ENCODE peak calls at places on chromosomes 11 and 22, in four cellular contexts. One of them, this sample, is unnamed. For H3K79me1, the result is how much of the 10 kb centered on the place peaks cover.

GRCh38 chr11:75450826-75451783 is 18.1 kb upstream of the KLHL35 start:
- DNase-seq in mesendoderm: peak
- DNase-seq in H9: peak
- DNase-seq in H1: no peak
- DNase-seq in this sample: no peak

GRCh38 chr22:26835929-26836528 is 178.6 kb downstream of the MIAT start:
- DNase-seq in H1: peak
- DNase-seq in H9: peak
- DNase-seq in mesendoderm: peak
- DNase-seq in this sample: peak

GRCh38 chr11:106917973-106918372 is 100.3 kb downstream of the GUCY1A2 start:
- DNase-seq in mesendoderm: peak
- DNase-seq in H1: peak
- DNase-seq in H9: peak
- DNase-seq in this sample: peak

GRCh38 chr11:128718064-128718463 is 24.2 kb downstream of the FLI1 start:
- DNase-seq in H1: no peak
- DNase-seq in mesendoderm: no peak
- DNase-seq in H9: no peak
- DNase-seq in this sample: no peak

GRCh38 chr11:23856654-23857053 is 640.2 kb upstream of the LUZP2 start:
- DNase-seq in H1: no peak
- DNase-seq in H9: no peak
- DNase-seq in mesendoderm: no peak
- DNase-seq in this sample: peak

GRCh38 chr11:123325535-123325934 is 104.5 kb upstream of the GRAMD1B start:
- DNase-seq in H1: no peak
- DNase-seq in mesendoderm: no peak
- DNase-seq in H9: no peak
- DNase-seq in this sample: no peak

GRCh38 chr22:21677606-21678443 is 12.0 kb downstream of the PPIL2 start:
- DNase-seq in mesendoderm: no peak
- DNase-seq in H9: no peak
- DNase-seq in H1: no peak
- DNase-seq in this sample: no peak

GRCh38 chr11:112042961-112043304 is 17.7 kb downstream of the DLAT start:
- DNase-seq in mesendoderm: no peak
- DNase-seq in H9: no peak
- DNase-seq in H1: no peak
- DNase-seq in this sample: no peak

GRCh38 chr11:72222106-72222891 is 2.3 kb upstream of the INPPL1 start:
- DNase-seq in H9: peak
- DNase-seq in H1: no peak
- DNase-seq in mesendoderm: peak
- DNase-seq in this sample: no peak

GRCh38 chr11:72224587-72225410 is at the start of gene INPPL1:
- DNase-seq in H1: no peak
- DNase-seq in mesendoderm: peak
- DNase-seq in H9: peak
- DNase-seq in this sample: no peak

GRCh38 chr11:72221386-72221785 is 3.2 kb upstream of the INPPL1 start:
- DNase-seq in mesendoderm: no peak
- DNase-seq in H9: peak
- DNase-seq in H1: no peak
- DNase-seq in this sample: no peak

GRCh38 chr11:72223615-72224586 is 666 bp upstream of the INPPL1 start:
- DNase-seq in H1: no peak
- DNase-seq in H9: peak
- DNase-seq in mesendoderm: peak
- DNase-seq in this sample: peak

GRCh38 chr11:72222907-72223614 is 1.5 kb upstream of the INPPL1 start:
- DNase-seq in H9: peak
- DNase-seq in mesendoderm: peak
- DNase-seq in H1: peak
- DNase-seq in this sample: peak
- H2BK120ac ChIP-seq in H9: no peak
- H2BK120ac ChIP-seq in mesendoderm: peak
- H2BK120ac ChIP-seq in H1: no peak
- H2BK120ac ChIP-seq in this sample: peak

GRCh38 chr11:116309446-116309845 is 463.3 kb downstream of the BUD13 start:
- DNase-seq in H9: no peak
- DNase-seq in mesendoderm: no peak
- DNase-seq in H1: no peak
- DNase-seq in this sample: no peak
- H3K56ac ChIP-seq in H9: no peak
- H3K56ac ChIP-seq in mesendoderm: no peak
- H3K56ac ChIP-seq in H1: no peak
- H3K56ac ChIP-seq in this sample: no peak

GRCh38 chr22:23233084-23233501 is 52.8 kb downstream of the BCR start:
- DNase-seq in H9: peak
- DNase-seq in H1: no peak
- DNase-seq in mesendoderm: peak
- DNase-seq in this sample: no peak
- H3K79me1 ChIP-seq in H9: under half
- H3K79me1 ChIP-seq in H1: under half
- H3K79me1 ChIP-seq in mesendoderm: under half
- H3K79me1 ChIP-seq in this sample: under half

DNA sequence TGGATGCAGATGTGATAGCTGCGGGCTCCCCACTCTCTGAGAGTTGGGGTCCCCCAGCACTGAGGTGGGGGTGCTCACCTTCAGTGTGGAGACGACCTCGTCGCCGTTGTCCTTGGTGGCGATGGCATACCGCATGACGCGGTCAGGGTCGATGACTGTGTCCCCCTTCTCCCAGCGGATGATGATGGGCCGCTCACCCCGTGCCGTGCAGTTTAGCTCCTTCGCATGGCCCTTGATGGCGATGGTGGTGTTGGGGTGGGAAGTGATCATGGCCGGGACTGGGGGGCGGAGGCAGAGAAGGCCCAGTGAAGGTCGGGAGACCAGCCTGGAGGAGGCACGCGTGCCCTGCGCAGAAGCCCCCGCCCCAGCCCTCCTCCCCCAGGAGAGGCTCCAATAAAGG is 154.2 kb downstream of the CEP164 start:
- DNase-seq in H1: no peak
- DNase-seq in mesendoderm: no peak
- DNase-seq in H9: no peak
- DNase-seq in this sample: no peak
- H2BK120ac ChIP-seq in H1: no peak
- H2BK120ac ChIP-seq in mesendoderm: no peak
- H2BK120ac ChIP-seq in H9: no peak
- H2BK120ac ChIP-seq in this sample: no peak

DNA sequence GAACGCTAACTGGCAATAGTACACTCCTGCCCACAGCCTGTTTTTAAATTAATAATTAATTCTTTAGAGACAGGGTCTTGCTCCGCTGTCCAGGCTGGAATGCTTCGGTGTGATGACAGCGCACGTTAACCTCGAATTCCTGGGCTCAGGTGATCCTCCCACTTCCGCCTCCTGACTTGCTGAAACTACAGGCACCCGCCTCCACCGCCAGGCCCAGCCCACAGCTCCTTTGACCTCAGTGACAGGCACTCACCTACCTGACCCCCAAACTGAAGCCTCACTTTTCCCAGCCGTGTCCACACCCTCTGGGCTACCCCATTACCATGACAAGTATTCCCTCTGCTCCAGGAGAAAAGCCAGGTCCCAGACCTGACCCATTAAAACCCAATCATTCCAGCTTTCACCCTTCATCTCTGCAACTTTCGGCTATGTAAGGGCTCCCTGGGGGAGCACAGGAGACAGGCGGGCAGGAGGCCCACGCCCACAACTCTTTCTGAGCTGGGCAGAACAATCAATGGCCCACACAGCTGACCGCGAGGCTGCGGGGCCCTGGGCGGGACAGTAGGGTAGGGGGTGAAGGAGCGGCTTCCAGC is 730 bp downstream of the LMNTD2 start:
- DNase-seq in H1: no peak
- DNase-seq in mesendoderm: peak
- DNase-seq in H9: peak
- DNase-seq in this sample: no peak
- H3K56ac ChIP-seq in H1: no peak
- H3K56ac ChIP-seq in mesendoderm: peak
- H3K56ac ChIP-seq in H9: no peak
- H3K56ac ChIP-seq in this sample: no peak

GRCh38 chr11:76576166-76576565 is 94.4 kb downstream of the LRRC32 start:
- DNase-seq in mesendoderm: no peak
- DNase-seq in H9: no peak
- DNase-seq in H1: no peak
- DNase-seq in this sample: no peak
- H3K79me1 ChIP-seq in mesendoderm: under half
- H3K79me1 ChIP-seq in H9: under half
- H3K79me1 ChIP-seq in H1: under half
- H3K79me1 ChIP-seq in this sample: under half

DNA sequence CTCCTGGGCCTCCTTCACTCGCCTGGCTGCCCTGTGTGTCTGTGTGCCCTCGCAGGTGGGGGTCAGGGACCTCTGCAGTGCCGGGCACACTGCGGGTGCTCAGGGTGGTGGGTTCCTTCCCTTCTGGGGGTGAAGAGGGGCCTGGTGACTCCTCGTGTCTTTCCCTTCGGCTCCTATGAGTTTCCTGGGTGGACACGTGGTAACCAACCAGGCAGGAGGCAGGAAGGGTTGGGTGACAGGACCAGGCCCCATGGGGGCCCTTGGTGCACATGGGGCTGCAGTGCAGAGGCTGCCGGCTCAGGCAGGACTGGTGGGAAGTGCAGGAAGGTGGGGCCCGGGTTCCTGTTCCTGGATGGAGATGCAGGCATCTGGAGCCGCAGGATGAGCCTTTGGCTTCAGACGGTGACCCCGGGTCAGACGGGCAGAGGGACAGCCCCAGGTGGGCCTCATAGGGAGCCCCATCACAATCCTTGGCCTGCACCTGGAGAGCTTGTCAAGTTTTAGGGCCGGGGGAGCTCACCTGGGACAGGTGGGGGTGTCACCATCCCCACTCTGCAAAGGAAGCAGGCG is 9.6 kb downstream of the FRMD8 start:
- DNase-seq in mesendoderm: no peak
- DNase-seq in H9: no peak
- DNase-seq in H1: no peak
- DNase-seq in this sample: no peak
- H2BK120ac ChIP-seq in mesendoderm: no peak
- H2BK120ac ChIP-seq in H9: no peak
- H2BK120ac ChIP-seq in H1: no peak
- H2BK120ac ChIP-seq in this sample: no peak

GRCh38 chr11:61969391-61969758 is 1.9 kb upstream of the FTH1 start:
- DNase-seq in H9: no peak
- DNase-seq in H1: no peak
- DNase-seq in mesendoderm: no peak
- DNase-seq in this sample: no peak

GRCh38 chr11:61967924-61968757 is 707 bp upstream of the FTH1 start:
- DNase-seq in H9: no peak
- DNase-seq in mesendoderm: peak
- DNase-seq in H1: no peak
- DNase-seq in this sample: no peak

GRCh38 chr11:61967177-61967923 is at the start of gene FTH1:
- DNase-seq in H9: peak
- DNase-seq in mesendoderm: peak
- DNase-seq in H1: peak
- DNase-seq in this sample: peak

GRCh38 chr11:61969838-61970452 is 2.5 kb upstream of the FTH1 start:
- DNase-seq in H1: no peak
- DNase-seq in mesendoderm: no peak
- DNase-seq in H9: no peak
- DNase-seq in this sample: peak

DNA sequence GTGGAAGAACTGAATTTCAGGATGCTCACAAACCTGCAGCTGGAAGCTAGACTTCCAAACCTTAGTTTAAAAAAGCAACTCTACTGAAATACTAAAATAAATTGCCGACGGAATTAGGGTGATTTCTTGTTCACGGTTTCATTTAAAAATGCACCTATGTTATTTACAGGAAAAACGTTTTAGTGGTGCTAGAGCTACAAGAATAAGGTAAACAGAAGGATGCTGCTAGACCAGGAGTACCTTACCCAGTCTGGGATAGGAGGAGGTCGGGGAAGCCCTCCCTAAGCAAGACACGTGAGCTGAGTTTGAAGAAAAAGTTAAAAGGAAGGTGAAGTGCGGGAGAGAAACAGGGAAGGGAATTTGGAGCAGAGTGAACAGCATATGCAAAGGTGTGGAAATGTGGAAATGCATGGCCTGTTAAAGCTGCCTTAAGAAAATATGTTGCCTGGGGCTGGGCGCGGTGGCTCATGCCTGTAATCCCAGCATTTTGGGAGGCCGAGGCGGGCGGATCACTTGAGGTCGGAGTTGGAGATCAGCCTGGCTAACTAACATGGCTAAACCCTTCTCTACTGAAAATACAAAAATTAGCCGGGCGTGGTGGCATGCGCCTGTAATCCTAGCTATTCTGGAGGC is 1.4 kb upstream of the FTH1 start:
- DNase-seq in H9: no peak
- DNase-seq in mesendoderm: no peak
- DNase-seq in H1: no peak
- DNase-seq in this sample: no peak
- H3K56ac ChIP-seq in H9: no peak
- H3K56ac ChIP-seq in mesendoderm: peak
- H3K56ac ChIP-seq in H1: no peak
- H3K56ac ChIP-seq in this sample: peak

GRCh38 chr11:76794371-76795284 is 11.5 kb downstream of the TSKU start:
- DNase-seq in H9: peak
- DNase-seq in mesendoderm: no peak
- DNase-seq in H1: no peak
- DNase-seq in this sample: no peak
- H3K79me1 ChIP-seq in H9: under half
- H3K79me1 ChIP-seq in mesendoderm: under half
- H3K79me1 ChIP-seq in H1: under half
- H3K79me1 ChIP-seq in this sample: half or more